ENCODE peak calls at places on chromosome 21, in seven cellular contexts. R is heart left ventricle, X is IMR-90, A is breast epithelium, N is right lobe of liver, F is thyroid gland, K is endothelial cell of umbilical vein. V is an unnamed sample.

GRCh38 chr21:41363370-41364270 is 1.8 kb downstream of the MX2 start:
- DNase-seq in N (no peak), R (no peak), K (no peak), F (no peak), X (no peak), A (no peak), V (peak)

GRCh38 chr21:39062196-39062900 is 120.9 kb downstream of the PSMG1 start:
- DNase-seq in K (no peak), F (no peak), R (no peak), A (no peak), X (no peak), N (no peak), V (no peak)

GRCh38 chr21:42558846-42559245 is 45.2 kb downstream of the SLC37A1 start:
- DNase-seq in X (no peak), K (no peak), F (no peak), N (peak), A (no peak), R (no peak), V (peak)

GRCh38 chr21:15483138-15483780 is 246.5 kb upstream of the USP25 start:
- DNase-seq in X (peak), R (peak), N (peak), F (peak), K (peak), A (peak), V (peak)

GRCh38 chr21:38679531-38679930 is 126.2 kb upstream of the ETS2 start:
- DNase-seq in F (no peak), N (no peak), K (peak), A (no peak), X (peak), R (no peak), V (no peak)

GRCh38 chr21:17359781-17360180 is 153.1 kb upstream of the CXADR start:
- DNase-seq in N (no peak), F (no peak), X (no peak), K (no peak), A (no peak), R (no peak), V (no peak)

GRCh38 chr21:42509239-42509638 is 4.4 kb upstream of the SLC37A1 start:
- DNase-seq in X (no peak), K (peak), A (no peak), N (no peak), F (peak), R (no peak), V (no peak)

GRCh38 chr21:39022901-39023693 is 160.2 kb downstream of the PSMG1 start:
- DNase-seq in F (peak), X (peak), A (peak), N (peak), R (peak), K (no peak), V (no peak)

GRCh38 chr21:42532466-42533181 is 19.0 kb downstream of the SLC37A1 start:
- DNase-seq in N (peak), F (peak), X (peak), A (no peak), R (peak), K (no peak), V (peak)

DNA sequence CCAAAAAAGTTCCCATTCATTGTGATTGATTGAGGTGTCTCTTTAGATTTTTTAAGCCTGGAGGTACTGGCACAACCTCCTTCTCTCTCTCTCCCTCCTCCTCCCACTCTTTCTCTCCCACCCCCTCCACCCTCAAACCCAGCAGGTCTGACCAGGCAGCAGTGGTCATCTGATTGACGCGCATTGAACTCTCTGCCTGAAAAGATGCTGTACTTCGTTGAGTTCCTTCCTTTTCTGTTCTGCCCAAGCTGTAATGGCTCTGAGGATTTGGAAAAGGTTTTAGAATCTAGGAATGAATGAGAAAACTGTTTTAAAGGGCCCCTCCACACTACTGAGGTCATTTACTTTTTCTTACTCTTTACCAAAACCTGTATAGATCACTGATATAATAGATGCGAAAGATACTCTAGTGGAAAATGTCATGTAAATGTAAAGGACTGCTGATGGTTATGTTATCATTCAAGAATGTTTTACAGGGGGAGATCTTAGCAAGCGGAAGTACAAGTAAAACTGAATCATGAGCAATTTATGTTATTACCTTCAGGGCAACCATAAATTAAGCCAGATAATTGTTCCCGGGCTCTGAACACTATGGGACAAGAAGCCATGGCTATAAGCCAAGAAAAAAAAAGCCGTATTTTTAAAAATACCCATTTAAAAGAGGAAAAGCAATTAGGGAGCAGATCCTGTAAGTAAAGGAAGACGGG is 25.2 kb upstream of the DYRK1A start:
- DNase-seq in R (no peak), X (peak), A (no peak), F (no peak), K (peak), N (no peak), V (no peak)
- H3K4me3 ChIP-seq in R (no peak), X (no peak), A (no peak), F (no peak), K (no peak), N (no peak), V (no peak)

DNA sequence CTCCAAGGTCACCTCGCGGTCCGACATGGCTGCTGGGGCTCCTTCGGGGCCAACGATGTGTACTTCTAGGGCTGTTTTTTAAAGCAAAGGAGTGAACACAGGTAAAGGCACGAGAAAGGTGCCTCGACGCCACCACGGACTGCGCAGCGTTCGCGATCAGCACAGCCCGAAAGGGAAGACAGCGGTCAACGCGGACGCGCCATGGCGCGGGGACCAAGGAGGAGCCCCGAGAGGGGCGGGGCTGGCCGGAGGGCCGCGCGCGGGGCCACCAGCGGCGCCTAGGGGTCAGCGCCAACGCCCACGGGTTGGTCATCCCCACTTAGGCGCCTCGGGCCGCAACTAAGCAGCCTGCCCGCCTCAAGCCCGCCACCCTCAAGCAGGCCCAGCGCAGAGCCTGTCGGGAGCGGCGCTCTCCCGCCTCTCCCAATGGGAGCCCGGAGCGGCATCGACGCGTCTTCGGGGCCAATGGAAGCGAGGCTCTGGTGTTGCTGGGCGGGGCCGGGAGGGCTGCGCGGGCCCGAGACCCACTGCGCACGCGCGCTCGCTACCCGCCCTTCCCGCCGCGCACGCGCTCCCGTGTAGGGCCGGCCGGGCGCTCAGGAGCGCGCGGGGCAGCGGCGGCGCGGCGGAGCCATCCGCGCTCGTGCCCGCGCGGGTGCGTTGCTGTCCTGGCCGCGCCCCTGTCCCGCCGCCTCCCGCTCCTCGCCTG is at the start of gene DIP2A:
- DNase-seq in N (peak), K (peak), R (peak), A (peak), F (peak), X (peak), V (peak)
- TF ChIP-seq POLR2A in N (peak), K (peak), R (peak), A (peak), F (peak), X (peak), V (no peak)

GRCh38 chr21:46347791-46348381 is 23.9 kb downstream of the PCNT start:
- DNase-seq in X (no peak), K (no peak), A (no peak), F (no peak), N (no peak), R (peak), V (no peak)
- TF ChIP-seq CTCF in X (no peak), K (no peak), A (no peak), F (no peak), N (no peak), R (peak), V (no peak)

GRCh38 chr21:35942211-35943144 is 117.8 kb downstream of the SETD4 start:
- DNase-seq in A (no peak), R (no peak), K (no peak), X (no peak), F (no peak), N (no peak), V (no peak)
- H3K4me3 ChIP-seq in A (no peak), R (no peak), K (no peak), X (no peak), F (no peak), N (no peak), V (no peak)

GRCh38 chr21:31872452-31873274 is at the start of gene HUNK:
- DNase-seq in N (peak), F (peak), X (peak), R (no peak), K (no peak), A (peak), V (no peak)
- TF ChIP-seq POLR2A in N (no peak), F (no peak), X (no peak), R (no peak), K (no peak), A (no peak), V (no peak)